ENCODE peak calls at places on chromosomes 7 and 10, in five cellular contexts. J is right lobe of liver, G is BE2C, P is lower lobe of right lung, E is nephron progenitor cell. N is an unnamed sample.

GRCh38 chr7:17557305-17557704 is 258.9 kb downstream of the AHR start:
- DNase-seq in J (no peak), G (no peak), P (no peak), E (no peak), N (no peak)

GRCh38 chr10:71234970-71235681 is 22.8 kb downstream of the UNC5B start:
- DNase-seq in J (no peak), G (peak), P (peak), E (peak), N (no peak)

GRCh38 chr7:17234398-17235021 is 63.9 kb upstream of the AHR start:
- DNase-seq in J (no peak), G (no peak), P (no peak), E (no peak), N (no peak)

GRCh38 chr10:11045487-11045886 is 27.8 kb downstream of the CELF2 start:
- DNase-seq in J (no peak), G (no peak), P (no peak), E (no peak), N (no peak)

GRCh38 chr10:96496281-96496925 is 17.3 kb downstream of the TLL2 start:
- DNase-seq in J (no peak), G (no peak), P (no peak), E (peak), N (peak)

GRCh38 chr10:60572511-60573194 is 183.0 kb upstream of the ANK3 start:
- DNase-seq in J (peak), G (peak), P (no peak), E (peak), N (no peak)

GRCh38 chr7:1815051-1815481 is 145.0 kb downstream of the ELFN1 start:
- DNase-seq in J (no peak), G (peak), P (no peak), E (no peak), N (no peak)

GRCh38 chr7:73904219-73905136 is 43.5 kb downstream of the TMEM270 start:
- DNase-seq in J (peak), G (no peak), P (peak), E (no peak), N (no peak)

GRCh38 chr10:104488046-104488832 is 134.6 kb downstream of the CFAP58 start:
- DNase-seq in J (no peak), G (no peak), P (no peak), E (no peak), N (no peak)

GRCh38 chr10:104483582-104483981 is 129.9 kb downstream of the CFAP58 start:
- DNase-seq in J (no peak), G (no peak), P (no peak), E (no peak), N (no peak)

GRCh38 chr10:104486803-104487202 is 133.2 kb downstream of the CFAP58 start:
- DNase-seq in J (no peak), G (no peak), P (no peak), E (no peak), N (no peak)

GRCh38 chr10:104480797-104481196 is 127.2 kb downstream of the CFAP58 start:
- DNase-seq in J (no peak), G (no peak), P (no peak), E (no peak), N (no peak)

DNA sequence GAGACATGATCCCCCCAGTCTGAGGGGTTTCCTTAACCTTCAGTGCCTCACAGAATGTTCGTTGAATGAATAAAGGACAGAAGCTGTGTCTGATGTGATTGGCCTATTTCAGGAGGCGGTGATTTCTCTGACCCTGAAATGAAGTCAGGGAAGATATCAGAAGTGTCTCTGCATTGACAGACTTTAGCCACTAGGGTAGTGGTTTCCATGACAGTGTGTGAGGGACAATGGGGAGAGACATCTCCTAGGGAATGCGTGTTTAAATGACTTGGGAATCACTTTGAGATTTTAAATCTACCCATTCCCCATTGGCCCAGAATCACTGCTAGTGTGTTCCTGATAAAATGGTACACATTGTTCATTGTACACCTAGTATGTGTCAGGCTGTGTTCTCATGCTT is 132.0 kb downstream of the CFAP58 start:
- DNase-seq in J (no peak), G (no peak), P (no peak), E (no peak), N (no peak)
- TF ChIP-seq CTCF in J (no peak), G (peak), P (no peak), E (peak), N (no peak)

DNA sequence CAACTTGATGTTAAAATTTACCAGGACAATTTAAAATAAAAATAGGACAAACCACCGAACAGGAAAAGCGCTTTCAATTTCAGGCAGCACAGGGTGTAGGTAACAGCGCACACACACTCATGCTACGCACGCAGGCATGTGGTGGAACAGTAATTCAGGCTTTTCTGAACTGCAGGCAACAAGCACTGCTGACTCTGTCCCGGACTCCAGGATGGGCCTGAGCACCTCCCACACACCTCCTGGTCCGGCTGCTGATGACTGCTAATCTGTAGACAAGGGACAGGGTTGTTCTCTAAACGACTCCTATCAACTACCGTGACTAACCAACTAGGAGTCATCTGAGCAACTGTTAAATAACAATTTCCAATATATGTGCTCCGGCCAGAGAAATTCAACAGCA is 192.6 kb upstream of the FRMD4A start:
- DNase-seq in J (no peak), G (no peak), P (no peak), E (no peak), N (no peak)
- TF ChIP-seq CTCF in J (no peak), G (no peak), P (no peak), E (no peak), N (no peak)

GRCh38 chr7:105578496-105578895 is 2.8 kb downstream of the EFCAB10 start:
- DNase-seq in J (no peak), G (no peak), P (no peak), E (no peak), N (no peak)

GRCh38 chr7:105577251-105577650 is 4.0 kb downstream of the EFCAB10 start:
- DNase-seq in J (no peak), G (no peak), P (no peak), E (no peak), N (no peak)

GRCh38 chr7:105581066-105581811 is at the start of gene EFCAB10:
- DNase-seq in J (peak), G (peak), P (peak), E (peak), N (peak)

GRCh38 chr7:105583061-105583460 is 1.8 kb upstream of the EFCAB10 start:
- DNase-seq in J (no peak), G (no peak), P (no peak), E (no peak), N (no peak)

GRCh38 chr7:105580022-105580740 is 1.1 kb downstream of the EFCAB10 start:
- DNase-seq in J (no peak), G (peak), P (no peak), E (no peak), N (no peak)
- TF ChIP-seq CTCF in J (no peak), G (peak), P (no peak), E (no peak), N (peak)

GRCh38 chr7:46363688-46364087 is 442.6 kb upstream of the IGFBP3 start:
- DNase-seq in J (peak), G (no peak), P (no peak), E (no peak), N (no peak)
- TF ChIP-seq CTCF in J (peak), G (no peak), P (no peak), E (peak), N (no peak)

N was measured in osteocyte.